ENCODE peak calls at places on chromosome 20, in four cellular contexts. M, A, Z and Q are unnamed samples. For H3K4me1, the result is how much of the 10 kb centered on the place peaks cover.

GRCh38 chr20:6714202-6714800 is 53.2 kb upstream of the BMP2 start:
- DNase-seq in Z (no peak), M (no peak), A (no peak), Q (no peak)

GRCh38 chr20:39745380-39745779 is 783.2 kb downstream of the DHX35 start:
- DNase-seq in Z (no peak), M (no peak), A (no peak), Q (no peak)

GRCh38 chr20:41027872-41028358 is 707 bp upstream of the TOP1 start:
- DNase-seq in Z (no peak), A (no peak), M (no peak), Q (no peak)

GRCh38 chr20:35093245-35093884 is 758 bp upstream of the TRPC4AP start:
- DNase-seq in A (no peak), Z (no peak), M (no peak), Q (peak)

GRCh38 chr20:21505161-21505809 is 8.6 kb downstream of the NKX2-2 start:
- DNase-seq in Z (peak), M (peak), A (peak), Q (no peak)

GRCh38 chr20:60363698-60364097 is 405.5 kb downstream of the CDH26 start:
- DNase-seq in A (no peak), M (no peak), Z (no peak), Q (no peak)

GRCh38 chr20:61877331-61877730 is 188.3 kb downstream of the TAF4 start:
- DNase-seq in M (no peak), Z (no peak), A (no peak), Q (no peak)

GRCh38 chr20:39623584-39624234 is 661.6 kb downstream of the DHX35 start:
- DNase-seq in A (no peak), M (no peak), Z (no peak), Q (peak)

GRCh38 chr20:11445161-11445560 is 472.5 kb upstream of the BTBD3 start:
- DNase-seq in M (no peak), A (no peak), Z (no peak), Q (no peak)

GRCh38 chr20:35280523-35280922 is 2.6 kb upstream of the MMP24OS start:
- DNase-seq in M (no peak), Z (no peak), A (no peak), Q (no peak)

GRCh38 chr20:63049191-63049518 is 42.4 kb upstream of the BHLHE23 start:
- DNase-seq in Z (no peak), M (no peak), A (no peak), Q (no peak)

GRCh38 chr20:23244207-23244915 is 106.2 kb upstream of the NXT1 start:
- DNase-seq in M (no peak), Z (no peak), A (no peak), Q (no peak)

GRCh38 chr20:22572491-22572890 is 11.9 kb downstream of the FOXA2 start:
- DNase-seq in A (no peak), M (no peak), Z (no peak), Q (no peak)

GRCh38 chr20:63017076-63017825 is 10.5 kb upstream of the BHLHE23 start:
- DNase-seq in Z (no peak), A (peak), M (no peak), Q (no peak)

GRCh38 chr20:59560588-59561227 is 43.6 kb upstream of the PHACTR3 start:
- DNase-seq in A (no peak), Z (peak), M (no peak), Q (no peak)

GRCh38 chr20:21182832-21183563 is 57.1 kb downstream of the KIZ start:
- DNase-seq in A (no peak), Z (no peak), M (no peak), Q (peak)

GRCh38 chr20:11117808-11118528 is 444.2 kb upstream of the JAG1 start:
- DNase-seq in M (no peak), A (no peak), Z (no peak), Q (peak)

GRCh38 chr20:8534368-8534767 is 402.3 kb downstream of the PLCB1 start:
- DNase-seq in Z (no peak), M (no peak), A (no peak), Q (no peak)

GRCh38 chr20:4406627-4407026 is 315.1 kb upstream of the PRND start:
- DNase-seq in M (no peak), Z (peak), A (no peak), Q (peak)

GRCh38 chr20:9241232-9241692 is 172.4 kb downstream of the PLCB4 start:
- DNase-seq in Z (no peak), A (no peak), M (no peak), Q (peak)

GRCh38 chr20:8309638-8310037 is 177.6 kb downstream of the PLCB1 start:
- DNase-seq in A (no peak), Z (no peak), M (no peak), Q (no peak)

GRCh38 chr20:61789329-61789728 is 276.4 kb downstream of the TAF4 start:
- DNase-seq in Z (no peak), A (no peak), M (no peak), Q (peak)

GRCh38 chr20:4560667-4561066 is 161.0 kb upstream of the PRND start:
- DNase-seq in Z (no peak), M (no peak), A (no peak), Q (no peak)

GRCh38 chr20:9079038-9079731 is 10.3 kb downstream of the PLCB4 start:
- DNase-seq in M (no peak), Z (no peak), A (no peak), Q (no peak)

GRCh38 chr20:34143951-34144350 is 31.9 kb upstream of the EIF2S2 start:
- DNase-seq in Z (no peak), M (no peak), A (no peak), Q (no peak)

GRCh38 chr20:59604770-59605665 is 678 bp downstream of the PHACTR3 start:
- DNase-seq in A (no peak), Z (no peak), M (no peak), Q (peak)

GRCh38 chr20:36130316-36130865 is 24.1 kb upstream of the EPB41L1 start:
- DNase-seq in M (no peak), Z (no peak), A (no peak), Q (no peak)

GRCh38 chr20:9068232-9068781 is 580 bp upstream of the PLCB4 start:
- DNase-seq in Z (peak), M (no peak), A (peak), Q (no peak)

GRCh38 chr20:46681032-46681854 is 8.0 kb downstream of the TP53RK start:
- DNase-seq in M (peak), Z (peak), A (peak), Q (no peak)

GRCh38 chr20:45268531-45268930 is 14.2 kb upstream of the SLPI start:
- DNase-seq in Z (no peak), M (no peak), A (no peak), Q (no peak)
- H3K27ac ChIP-seq in Z (no peak), M (no peak), A (no peak), Q (no peak)

GRCh38 chr20:542777-543368 is 717 bp downstream of the CSNK2A1 start:
- DNase-seq in M (no peak), Z (no peak), A (no peak), Q (peak)

GRCh38 chr20:539236-539635 is 4.4 kb downstream of the CSNK2A1 start:
- DNase-seq in M (no peak), Z (no peak), A (no peak), Q (no peak)

GRCh38 chr20:540391-541201 is 3.0 kb downstream of the CSNK2A1 start:
- DNase-seq in M (no peak), Z (no peak), A (no peak), Q (no peak)

GRCh38 chr20:537983-538382 is 5.6 kb downstream of the CSNK2A1 start:
- DNase-seq in M (no peak), Z (no peak), A (no peak), Q (no peak)

DNA sequence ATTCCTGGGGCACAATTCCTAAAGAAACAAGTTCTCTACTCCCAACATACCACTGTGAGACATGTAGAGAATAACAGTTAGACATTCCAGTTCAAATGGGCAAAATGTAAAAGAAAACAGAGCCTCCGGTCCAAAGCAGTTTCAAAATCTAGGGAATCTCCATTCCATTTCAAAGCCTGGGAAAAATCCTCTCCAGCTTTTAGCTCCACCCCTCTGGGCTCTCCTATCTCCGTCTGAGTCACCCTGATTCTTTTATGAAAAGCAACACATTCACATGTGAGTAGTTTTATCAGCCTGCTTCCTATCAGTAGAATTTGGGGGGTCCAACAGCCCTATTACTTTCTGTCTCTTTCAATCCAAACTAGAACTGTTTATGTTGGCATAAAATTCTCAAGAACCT is 3.7 kb downstream of the CSNK2A1 start:
- DNase-seq in M (no peak), A (no peak), Z (peak), Q (peak)
- H3K4me1 ChIP-seq in M (half or more), A (half or more), Z (under half), Q (under half)

GRCh38 chr20:53033176-53033575 is 61.0 kb downstream of the TSHZ2 start:
- DNase-seq in A (no peak), M (no peak), Z (no peak), Q (no peak)
- H3K27ac ChIP-seq in A (peak), M (no peak), Z (no peak), Q (no peak)

DNA sequence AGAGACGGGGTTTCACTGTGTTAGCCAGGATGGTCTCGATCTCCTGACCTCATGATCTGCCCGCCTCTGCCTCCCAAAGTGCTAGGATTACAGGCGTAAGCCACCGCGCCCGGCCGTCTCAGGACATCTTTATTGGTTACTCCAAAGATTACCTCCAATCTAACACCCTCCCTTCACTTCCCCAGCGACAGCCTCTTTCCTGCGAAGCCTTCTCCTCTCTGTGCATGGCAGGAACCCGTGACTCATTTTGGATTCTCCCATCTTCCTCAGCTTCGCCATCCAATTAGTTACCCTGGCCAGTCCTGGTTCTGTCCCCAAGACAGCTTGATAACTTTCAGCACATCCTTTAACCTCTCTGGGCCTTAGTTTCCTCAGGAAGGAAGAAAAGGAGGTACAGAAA is 51.3 kb upstream of the TOX2 start:
- DNase-seq in Z (no peak), A (no peak), M (no peak), Q (no peak)
- H3K4me1 ChIP-seq in Z (under half), A (under half), M (under half), Q (under half)

GRCh38 chr20:56861590-56861989 is 232.5 kb downstream of the TFAP2C start:
- DNase-seq in Z (no peak), A (no peak), M (no peak), Q (no peak)

GRCh38 chr20:56860413-56860812 is 231.3 kb downstream of the TFAP2C start:
- DNase-seq in A (no peak), Z (no peak), M (no peak), Q (no peak)

GRCh38 chr20:56855693-56856092 is 226.6 kb downstream of the TFAP2C start:
- DNase-seq in A (no peak), M (no peak), Z (no peak), Q (no peak)

GRCh38 chr20:56859751-56860366 is 230.8 kb downstream of the TFAP2C start:
- DNase-seq in Z (no peak), M (no peak), A (no peak), Q (no peak)

GRCh38 chr20:56859039-56859750 is 230.1 kb downstream of the TFAP2C start:
- DNase-seq in M (no peak), Z (no peak), A (no peak), Q (no peak)
- H3K27ac ChIP-seq in M (no peak), Z (peak), A (no peak), Q (no peak)

DNA sequence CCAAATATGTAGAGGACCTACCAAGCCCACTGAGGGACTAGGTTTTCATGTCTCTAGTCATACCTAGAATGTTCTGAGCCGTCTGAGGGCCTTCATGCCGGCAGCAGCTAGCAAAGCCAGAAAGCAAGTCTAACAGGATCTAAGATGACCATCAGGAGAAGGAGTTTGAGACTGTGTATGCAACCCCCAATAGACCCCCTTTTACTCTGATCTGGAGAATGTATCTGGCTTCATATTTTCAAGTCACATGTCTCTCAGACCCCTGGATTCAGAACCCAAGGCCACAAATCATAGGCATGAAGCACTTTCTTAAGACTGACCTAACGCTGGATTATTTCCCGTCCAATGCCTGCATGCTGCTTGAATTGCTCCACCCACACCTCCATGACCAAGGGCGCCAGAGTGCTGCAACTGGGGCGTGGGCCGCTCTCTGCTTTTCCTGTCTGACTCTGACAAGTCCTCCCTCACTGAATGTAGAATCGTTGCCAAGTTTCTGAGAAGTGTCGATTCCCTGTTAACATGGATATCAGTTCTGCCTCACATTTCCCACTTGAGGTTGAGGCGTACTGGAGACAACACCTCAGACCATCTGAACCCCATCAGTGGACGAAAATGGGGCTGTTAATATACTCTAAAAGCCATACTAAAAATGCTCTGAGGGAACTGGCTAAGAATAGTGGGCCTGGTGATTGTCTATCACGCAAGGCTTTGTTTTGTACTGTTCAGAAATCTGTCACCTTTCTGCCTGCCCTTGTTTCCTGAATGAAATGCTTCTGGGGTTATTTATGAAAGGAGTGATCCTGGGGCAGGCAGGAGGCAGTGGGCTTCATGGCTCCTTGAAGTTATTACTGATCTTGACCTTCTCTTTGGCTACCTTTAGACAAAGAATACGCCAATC is 23.9 kb upstream of the ASXL1 start:
- DNase-seq in Z (peak), M (peak), A (peak), Q (no peak)
- H3K4me1 ChIP-seq in Z (under half), M (under half), A (half or more), Q (under half)

DNA sequence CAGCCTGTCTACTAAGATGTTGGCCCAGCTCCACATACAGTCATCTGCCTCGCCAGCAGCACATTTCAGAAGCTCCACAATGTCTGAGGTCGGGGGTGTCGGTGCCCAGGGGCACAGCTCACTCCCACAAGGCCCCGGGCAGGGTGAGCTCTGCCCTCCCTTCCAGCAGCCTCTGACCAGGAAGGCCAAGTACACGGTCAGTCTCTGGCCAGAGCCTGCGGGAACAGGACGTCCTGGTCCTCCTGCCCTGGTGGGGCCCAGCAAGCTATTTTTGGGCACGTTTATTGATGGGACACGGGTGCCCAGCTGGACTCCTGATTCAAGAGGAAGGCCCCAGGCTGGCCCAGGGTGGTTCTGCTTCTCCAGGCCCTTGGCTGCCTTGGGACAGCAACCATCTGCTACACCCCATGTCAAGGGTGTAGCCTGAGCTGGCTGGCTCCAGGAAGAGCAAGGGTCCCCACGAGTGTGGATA is 114.9 kb upstream of the PTPN1 start:
- DNase-seq in Z (no peak), M (no peak), A (peak), Q (no peak)
- H3K27ac ChIP-seq in Z (no peak), M (no peak), A (peak), Q (no peak)

DNA sequence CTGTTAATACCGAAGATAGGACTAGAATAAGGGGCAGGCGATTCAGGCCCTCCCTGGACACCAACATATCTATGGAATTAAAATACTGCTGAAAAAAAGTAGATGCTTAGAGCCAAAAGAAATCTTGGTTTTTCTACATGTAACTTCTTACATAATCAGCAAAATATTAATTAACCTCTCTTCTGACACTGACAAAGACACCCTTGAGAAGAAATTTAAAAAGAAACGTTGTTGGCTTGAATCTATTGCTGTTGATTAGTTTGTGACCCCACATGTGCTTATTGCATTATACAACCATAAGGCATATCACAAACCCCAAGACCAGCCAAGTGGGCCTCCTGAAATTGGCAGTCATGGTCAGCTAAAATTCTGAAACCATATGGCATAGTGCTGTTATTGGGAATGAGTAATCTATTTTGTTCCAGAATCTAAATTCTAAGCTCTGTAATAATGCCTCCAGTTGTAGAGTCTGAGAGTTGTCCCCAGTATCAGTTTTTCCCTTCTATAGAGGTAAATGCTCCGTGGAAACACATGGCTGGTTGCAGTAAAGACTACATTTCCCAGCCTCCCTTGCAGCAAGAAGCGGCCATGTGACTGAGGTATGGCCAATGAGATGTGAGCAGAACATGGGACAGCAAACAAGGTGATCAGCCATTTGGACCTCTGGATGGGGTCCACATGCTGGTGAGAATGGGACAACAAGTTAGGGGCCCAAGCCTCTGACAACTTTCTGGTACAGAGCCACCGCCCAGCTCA is 42.4 kb upstream of the PTPN1 start:
- DNase-seq in M (no peak), A (no peak), Z (peak), Q (no peak)
- H3K4me1 ChIP-seq in M (under half), A (under half), Z (under half), Q (under half)

DNA sequence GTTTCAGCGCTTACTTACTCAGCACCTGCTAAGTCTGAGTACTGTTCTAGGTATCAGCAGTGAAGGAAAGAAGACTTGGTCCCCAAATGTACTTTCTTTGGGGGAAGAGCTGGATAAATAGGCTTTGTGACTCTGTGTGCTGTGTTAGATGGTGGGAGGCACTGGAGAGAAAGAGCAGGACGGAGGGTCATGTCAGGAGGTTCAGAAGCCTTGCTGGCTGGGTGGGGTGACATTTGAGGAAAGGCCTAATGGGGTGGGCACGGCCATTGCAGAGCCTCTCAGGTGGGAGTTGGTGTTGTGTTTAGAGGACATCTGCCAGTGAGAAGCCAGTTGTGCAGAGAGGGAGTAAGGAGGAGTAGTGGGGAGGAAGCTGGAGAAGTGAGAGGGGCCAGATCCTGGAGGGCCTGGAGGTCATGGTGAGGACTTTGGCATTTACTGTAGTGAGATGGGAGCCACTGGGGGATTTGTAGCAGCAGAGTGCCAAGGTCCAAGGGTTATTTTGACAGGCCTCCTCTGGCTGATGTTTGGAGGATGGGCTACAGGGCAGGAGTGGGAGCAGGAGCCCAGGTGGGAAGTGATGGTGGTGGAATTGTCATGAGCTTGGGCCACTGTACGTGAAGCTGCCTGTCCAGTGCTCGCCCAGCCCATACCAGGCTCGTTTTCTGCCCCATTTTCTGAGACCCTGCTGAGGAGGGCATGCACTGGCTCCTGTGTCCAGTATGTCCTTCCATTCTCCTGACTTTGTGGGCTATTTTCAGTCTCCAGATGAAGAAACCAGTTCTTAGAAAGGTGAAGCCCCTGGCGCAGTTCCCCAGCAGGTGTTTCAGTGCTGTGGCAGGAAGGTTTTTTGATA is 886 bp downstream of the SDCBP2 start:
- DNase-seq in M (no peak), A (no peak), Z (no peak), Q (no peak)
- H3K27ac ChIP-seq in M (peak), A (peak), Z (no peak), Q (peak)

GRCh38 chr20:38152175-38153010 is 12.7 kb downstream of the TGM2 start:
- DNase-seq in Z (no peak), M (peak), A (peak), Q (no peak)
- H3K4me1 ChIP-seq in Z (under half), M (under half), A (half or more), Q (under half)